ENCODE peak calls at places on chromosomes 12 and 14, in eight cellular contexts. W, D, S, O, Y, U, H and A are unnamed samples.

GRCh38 chr14:88481794-88482193 is 73.0 kb downstream of the PTPN21 start:
- DNase-seq in U (no peak), W (no peak), O (no peak), Y (no peak), H (no peak), S (no peak), D (no peak), A (no peak)

GRCh38 chr12:67155863-67156262 is 113.3 kb upstream of the CAND1 start:
- DNase-seq in D (no peak), S (no peak), O (no peak), U (no peak), W (peak), H (no peak), Y (no peak), A (no peak)

GRCh38 chr12:110373962-110374611 is 29.4 kb downstream of the ANAPC7 start:
- DNase-seq in O (no peak), D (peak), W (no peak), H (no peak), S (no peak), U (no peak), Y (no peak), A (no peak)

GRCh38 chr12:76375470-76375869 is 27.3 kb upstream of the BBS10 start:
- DNase-seq in S (no peak), W (peak), U (no peak), H (no peak), D (no peak), O (no peak), Y (no peak), A (no peak)

GRCh38 chr12:56032006-56032405 is 9.7 kb upstream of the RPS26 start:
- DNase-seq in Y (no peak), W (no peak), S (no peak), H (no peak), D (no peak), U (no peak), O (no peak), A (no peak)

GRCh38 chr12:124689585-124689984 is 122.2 kb upstream of the NCOR2 start:
- DNase-seq in W (peak), H (no peak), S (no peak), D (no peak), O (no peak), Y (no peak), U (no peak), A (no peak)

GRCh38 chr12:43951286-43951685 is 115.4 kb downstream of the TMEM117 start:
- DNase-seq in S (no peak), O (no peak), Y (no peak), W (no peak), H (no peak), U (no peak), D (no peak), A (no peak)

GRCh38 chr14:24231263-24232120 is 675 bp downstream of the NEDD8 start:
- DNase-seq in D (no peak), S (no peak), U (no peak), Y (no peak), O (peak), H (no peak), W (peak), A (no peak)

GRCh38 chr14:69695664-69696527 is 71.0 kb upstream of the SRSF5 start:
- DNase-seq in D (peak), U (no peak), Y (no peak), W (peak), H (peak), S (no peak), O (no peak), A (no peak)

GRCh38 chr14:76514599-76514998 is 138.7 kb downstream of the ESRRB start:
- DNase-seq in Y (no peak), H (peak), W (peak), D (no peak), S (no peak), O (no peak), U (no peak), A (no peak)

GRCh38 chr12:112170971-112171596 is 45.7 kb downstream of the TRAFD1 start:
- DNase-seq in H (no peak), W (no peak), D (no peak), U (no peak), Y (no peak), S (no peak), O (no peak), A (no peak)

GRCh38 chr14:99862111-99862510 is 68.9 kb downstream of the EML1 start:
- DNase-seq in W (no peak), U (no peak), D (no peak), Y (no peak), H (no peak), O (no peak), S (no peak), A (no peak)

GRCh38 chr12:78402366-78403134 is 462.0 kb upstream of the SYT1 start:
- DNase-seq in H (no peak), W (no peak), O (no peak), Y (no peak), D (no peak), U (no peak), S (no peak), A (no peak)

GRCh38 chr12:131466306-131466705 is 244.6 kb upstream of the SFSWAP start:
- DNase-seq in H (no peak), U (no peak), Y (no peak), S (no peak), D (no peak), O (no peak), W (no peak), A (no peak)

GRCh38 chr12:128356547-128356946 is 89.6 kb downstream of the TMEM132C start:
- DNase-seq in H (no peak), W (no peak), U (no peak), Y (no peak), O (no peak), D (no peak), S (no peak), A (no peak)